ENCODE peak calls at places on chromosomes 4 and X, in eight cellular contexts. One of them, this sample, is unnamed.

GRCh38 chr4:186699298-186699697 is 24.4 kb downstream of the FAT1 start:
- DNase-seq in cardiac septum: no peak
- DNase-seq in ovary: no peak
- DNase-seq in left cardiac atrium: no peak
- DNase-seq in A172: no peak
- DNase-seq in non-pigmented ciliary epithelial cell: no peak
- DNase-seq in endothelial cell: no peak
- DNase-seq in ELR: no peak
- DNase-seq in this sample: no peak

GRCh38 chrX:68944211-68944610 is 115.4 kb downstream of the EFNB1 start:
- DNase-seq in A172: no peak
- DNase-seq in non-pigmented ciliary epithelial cell: no peak
- DNase-seq in cardiac septum: no peak
- DNase-seq in endothelial cell: no peak
- DNase-seq in left cardiac atrium: no peak
- DNase-seq in ovary: no peak
- DNase-seq in ELR: no peak
- DNase-seq in this sample: no peak

GRCh38 chr4:121062466-121062975 is 9.8 kb downstream of the NDNF start:
- DNase-seq in left cardiac atrium: no peak
- DNase-seq in ELR: no peak
- DNase-seq in cardiac septum: no peak
- DNase-seq in ovary: no peak
- DNase-seq in non-pigmented ciliary epithelial cell: no peak
- DNase-seq in A172: no peak
- DNase-seq in endothelial cell: no peak
- DNase-seq in this sample: no peak

GRCh38 chr4:108342325-108342986 is 173.7 kb upstream of the LEF1 start:
- DNase-seq in A172: no peak
- DNase-seq in cardiac septum: no peak
- DNase-seq in non-pigmented ciliary epithelial cell: no peak
- DNase-seq in ovary: no peak
- DNase-seq in left cardiac atrium: no peak
- DNase-seq in ELR: no peak
- DNase-seq in endothelial cell: no peak
- DNase-seq in this sample: no peak

GRCh38 chr4:33577798-33578197 is 2666.5 kb downstream of the ARAP2 start:
- DNase-seq in left cardiac atrium: no peak
- DNase-seq in ovary: no peak
- DNase-seq in endothelial cell: no peak
- DNase-seq in cardiac septum: no peak
- DNase-seq in ELR: no peak
- DNase-seq in non-pigmented ciliary epithelial cell: no peak
- DNase-seq in A172: no peak
- DNase-seq in this sample: no peak

GRCh38 chr4:87835192-87835591 is 2.4 kb downstream of the MEPE start:
- DNase-seq in ELR: peak
- DNase-seq in ovary: no peak
- DNase-seq in endothelial cell: no peak
- DNase-seq in left cardiac atrium: no peak
- DNase-seq in cardiac septum: no peak
- DNase-seq in non-pigmented ciliary epithelial cell: no peak
- DNase-seq in A172: no peak
- DNase-seq in this sample: no peak

GRCh38 chr4:11120435-11120834 is 308.3 kb downstream of the HS3ST1 start:
- DNase-seq in non-pigmented ciliary epithelial cell: no peak
- DNase-seq in cardiac septum: no peak
- DNase-seq in ovary: no peak
- DNase-seq in endothelial cell: no peak
- DNase-seq in left cardiac atrium: no peak
- DNase-seq in A172: no peak
- DNase-seq in ELR: no peak
- DNase-seq in this sample: no peak

GRCh38 chrX:821311-822178 is 191.0 kb downstream of the SHOX start:
- DNase-seq in ovary: no peak
- DNase-seq in left cardiac atrium: no peak
- DNase-seq in ELR: no peak
- DNase-seq in non-pigmented ciliary epithelial cell: no peak
- DNase-seq in cardiac septum: peak
- DNase-seq in A172: no peak
- DNase-seq in endothelial cell: no peak
- DNase-seq in this sample: no peak

GRCh38 chr4:184951668-184952160 is 66.6 kb upstream of the HELT start:
- DNase-seq in A172: no peak
- DNase-seq in endothelial cell: no peak
- DNase-seq in left cardiac atrium: no peak
- DNase-seq in ovary: no peak
- DNase-seq in cardiac septum: no peak
- DNase-seq in ELR: no peak
- DNase-seq in non-pigmented ciliary epithelial cell: no peak
- DNase-seq in this sample: no peak

GRCh38 chr4:97370581-97370980 is 772.7 kb downstream of the STPG2 start:
- DNase-seq in endothelial cell: no peak
- DNase-seq in ovary: no peak
- DNase-seq in A172: no peak
- DNase-seq in left cardiac atrium: no peak
- DNase-seq in cardiac septum: no peak
- DNase-seq in ELR: no peak
- DNase-seq in non-pigmented ciliary epithelial cell: no peak
- DNase-seq in this sample: no peak

GRCh38 chr4:3297066-3297859 is 4.4 kb downstream of the RGS12 start:
- DNase-seq in left cardiac atrium: no peak
- DNase-seq in endothelial cell: no peak
- DNase-seq in A172: no peak
- DNase-seq in cardiac septum: peak
- DNase-seq in ELR: no peak
- DNase-seq in non-pigmented ciliary epithelial cell: no peak
- DNase-seq in ovary: no peak
- DNase-seq in this sample: no peak

GRCh38 chrX:133415276-133416105 is at the start of gene GPC4:
- DNase-seq in endothelial cell: peak
- DNase-seq in ELR: no peak
- DNase-seq in left cardiac atrium: peak
- DNase-seq in A172: peak
- DNase-seq in ovary: peak
- DNase-seq in non-pigmented ciliary epithelial cell: no peak
- DNase-seq in cardiac septum: no peak
- DNase-seq in this sample: peak

GRCh38 chr4:190016369-190017289 is 10.4 kb downstream of the FRG2 start:
- DNase-seq in endothelial cell: no peak
- DNase-seq in cardiac septum: no peak
- DNase-seq in ovary: no peak
- DNase-seq in non-pigmented ciliary epithelial cell: no peak
- DNase-seq in left cardiac atrium: no peak
- DNase-seq in ELR: no peak
- DNase-seq in A172: no peak
- DNase-seq in this sample: no peak

GRCh38 chr4:88283661-88284377 is 542 bp downstream of the PPM1K start:
- DNase-seq in non-pigmented ciliary epithelial cell: no peak
- DNase-seq in cardiac septum: peak
- DNase-seq in ELR: peak
- DNase-seq in A172: no peak
- DNase-seq in ovary: peak
- DNase-seq in left cardiac atrium: peak
- DNase-seq in endothelial cell: peak
- DNase-seq in this sample: peak

GRCh38 chr4:147786031-147786430 is 54.1 kb downstream of the ARHGAP10 start:
- DNase-seq in non-pigmented ciliary epithelial cell: no peak
- DNase-seq in left cardiac atrium: no peak
- DNase-seq in ELR: no peak
- DNase-seq in ovary: no peak
- DNase-seq in A172: no peak
- DNase-seq in endothelial cell: no peak
- DNase-seq in cardiac septum: no peak
- DNase-seq in this sample: no peak

GRCh38 chrX:15142084-15142715 is 127.7 kb downstream of the ASB9 start:
- DNase-seq in non-pigmented ciliary epithelial cell: no peak
- DNase-seq in left cardiac atrium: no peak
- DNase-seq in endothelial cell: no peak
- DNase-seq in cardiac septum: no peak
- DNase-seq in A172: peak
- DNase-seq in ovary: no peak
- DNase-seq in ELR: no peak
- DNase-seq in this sample: no peak

GRCh38 chr4:102734591-102735385 is 26.0 kb downstream of the MANBA start:
- DNase-seq in endothelial cell: no peak
- DNase-seq in non-pigmented ciliary epithelial cell: no peak
- DNase-seq in cardiac septum: no peak
- DNase-seq in ELR: peak
- DNase-seq in ovary: no peak
- DNase-seq in A172: peak
- DNase-seq in left cardiac atrium: no peak
- DNase-seq in this sample: peak

GRCh38 chr4:164937576-164938270 is 39.7 kb downstream of the TRIM61 start:
- DNase-seq in non-pigmented ciliary epithelial cell: no peak
- DNase-seq in A172: no peak
- DNase-seq in endothelial cell: no peak
- DNase-seq in ELR: no peak
- DNase-seq in ovary: no peak
- DNase-seq in left cardiac atrium: no peak
- DNase-seq in cardiac septum: no peak
- DNase-seq in this sample: peak

This sample was measured in Daoy.